ENCODE peak calls at places on chromosome 10, in ten cellular contexts. E, Y, V, M, J, N, G, H, D and Z are unnamed samples.

GRCh38 chr10:13890617-13891541 is 304.1 kb downstream of the PRPF18 start:
- DNase-seq in D (peak; percentile 52), E (peak; percentile 51), Y (no peak), N (no peak), H (no peak), J (peak; percentile 59), G (peak; percentile 61), M (peak; percentile 73), V (no peak), Z (peak; percentile 47)

GRCh38 chr10:26385443-26385842 is 52.7 kb upstream of the APBB1IP start:
- DNase-seq in E (no peak), D (no peak), H (no peak), N (no peak), J (no peak), V (no peak), M (no peak), Y (no peak), G (no peak), Z (no peak)

GRCh38 chr10:1190791-1191490 is 134.8 kb downstream of the WDR37 start:
- DNase-seq in H (no peak), D (no peak), E (no peak), G (no peak), V (no peak), M (peak; percentile 54), N (no peak), J (no peak), Y (no peak), Z (no peak)

GRCh38 chr10:102611514-102612095 is 32.7 kb upstream of the TRIM8 start:
- DNase-seq in D (peak; percentile 74), N (no peak), V (no peak), M (no peak), Y (no peak), H (no peak), G (peak; percentile 37), J (peak; percentile 74), E (peak; percentile 78), Z (no peak)

GRCh38 chr10:133370026-133370786 is 2.9 kb downstream of the ECHS1 start:
- DNase-seq in M (no peak), N (no peak), Y (no peak), J (no peak), D (no peak), G (no peak), E (no peak), H (no peak), V (no peak), Z (no peak)

GRCh38 chr10:112027881-112028280 is 155.7 kb downstream of the GPAM start:
- DNase-seq in E (no peak), H (no peak), V (no peak), M (no peak), J (no peak), G (no peak), D (no peak), Y (no peak), N (no peak), Z (no peak)

GRCh38 chr10:33066558-33067236 is 108.7 kb upstream of the ITGB1 start:
- DNase-seq in E (peak; percentile 42), M (no peak), D (peak; percentile 60), N (no peak), H (no peak), J (peak; percentile 79), V (no peak), Y (peak; percentile 65), G (no peak), Z (peak; percentile 84)

GRCh38 chr10:71349401-71349800 is 30.3 kb downstream of the SLC29A3 start:
- DNase-seq in H (no peak), M (no peak), G (peak; percentile 10), Y (no peak), J (peak; percentile 4), E (peak; percentile 33), V (no peak), D (no peak), N (no peak), Z (no peak)

GRCh38 chr10:70232155-70232858 is 922 bp downstream of the PPA1 start:
- DNase-seq in M (peak; percentile 79), D (peak; percentile 60), G (peak; percentile 45), J (peak; percentile 51), E (peak; percentile 48), V (no peak), N (peak; percentile 50), H (peak; percentile 37), Y (no peak), Z (peak; percentile 39)

DNA sequence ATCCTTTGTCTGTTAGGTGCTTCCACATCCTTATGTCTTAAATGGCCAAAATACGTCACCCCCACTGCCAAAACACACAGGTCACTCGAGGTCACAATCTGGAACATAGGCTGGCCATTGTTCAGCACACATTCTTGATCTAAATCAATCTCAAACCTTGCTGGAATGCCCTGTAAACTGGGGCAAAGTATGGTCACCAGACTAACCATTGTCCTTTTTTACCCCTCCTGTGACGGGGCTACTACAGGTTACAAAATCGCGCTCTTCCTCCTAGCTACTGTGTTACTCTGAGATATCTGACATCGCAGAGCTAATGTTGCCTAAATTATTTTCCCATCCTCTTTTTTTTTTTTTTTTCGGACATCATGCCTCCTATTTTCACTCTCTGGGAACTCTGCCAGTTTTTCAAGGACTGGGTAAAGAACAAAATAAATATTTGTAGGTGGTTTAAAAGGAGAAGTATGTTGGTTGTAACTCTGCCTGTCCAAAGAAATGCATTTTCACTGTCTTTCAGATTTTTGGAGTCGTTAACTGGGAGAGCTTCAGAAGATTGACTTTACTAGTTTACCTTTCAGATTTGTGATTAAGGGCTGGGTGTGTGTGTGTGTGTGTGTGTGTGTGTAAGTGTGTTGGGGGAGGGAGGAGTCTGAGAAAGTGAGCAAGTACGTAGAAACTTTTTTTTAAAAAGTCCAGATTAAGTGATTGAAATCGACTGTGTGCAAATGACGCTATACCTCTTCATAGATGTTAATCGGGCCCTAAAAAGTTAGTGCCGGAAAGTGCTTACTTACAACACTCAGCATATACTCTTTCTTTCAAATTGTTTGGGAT is 942 bp upstream of the KIAA1217 start:
- DNase-seq in V (no peak), Y (no peak), J (peak; percentile 81), E (peak; percentile 54), H (peak; percentile 27), N (no peak), D (no peak), G (peak; percentile 42), M (no peak), Z (no peak)
- H3K4me3 ChIP-seq in V (peak overlapping the region; percentile 51), Y (no peak overlapping the region), J (peak overlapping the region; percentile 57), E (no peak overlapping the region), H (peak overlapping the region; percentile 50), N (no peak overlapping the region), D (no peak overlapping the region), G (no peak overlapping the region), M (peak overlapping the region; percentile 56), Z (no peak overlapping the region)

GRCh38 chr10:75904499-75905283 is 473.3 kb downstream of the LRMDA start:
- DNase-seq in H (no peak), E (no peak), M (no peak), D (no peak), J (no peak), N (no peak), Y (no peak), G (no peak), V (no peak), Z (no peak)

GRCh38 chr10:75911426-75911825 is 480.0 kb downstream of the LRMDA start:
- DNase-seq in E (no peak), Y (no peak), G (no peak), D (no peak), V (no peak), H (no peak), J (no peak), M (no peak), N (no peak), Z (no peak)

GRCh38 chr10:75910032-75910431 is 478.6 kb downstream of the LRMDA start:
- DNase-seq in H (no peak), D (peak; percentile 24), E (peak; percentile 70), V (no peak), Y (no peak), J (peak; percentile 66), M (no peak), N (no peak), G (peak; percentile 50), Z (peak; percentile 47)
- TF ChIP-seq CTCF in H (no peak), D (peak; percentile 41), E (peak; percentile 67), V (no peak), Y (peak; percentile 48), J (peak; percentile 51), M (peak; percentile 55), N (peak; percentile 55), G (peak; percentile 51), Z (peak; percentile 70)

GRCh38 chr10:52221937-52222336 is 92.1 kb upstream of the DKK1 start:
- DNase-seq in D (no peak), G (no peak), E (no peak), Y (no peak), J (no peak), V (no peak), M (no peak), N (no peak), H (no peak), Z (no peak)
- H3K4me3 ChIP-seq in D (no peak overlapping the region), G (no peak overlapping the region), E (no peak overlapping the region), Y (no peak overlapping the region), J (no peak overlapping the region), V (no peak overlapping the region), M (no peak overlapping the region), N (no peak overlapping the region), H (no peak overlapping the region), Z (no peak overlapping the region)

GRCh38 chr10:96414303-96414702 is 55.5 kb upstream of the OPALIN start:
- DNase-seq in E (no peak), Y (no peak), G (no peak), V (peak; percentile 13), D (no peak), J (no peak), M (no peak), N (no peak), H (no peak), Z (no peak)
- TF ChIP-seq CTCF in E (no peak), Y (no peak), G (no peak), V (no peak), D (no peak), J (no peak), M (no peak), N (no peak), H (no peak), Z (no peak)

DNA sequence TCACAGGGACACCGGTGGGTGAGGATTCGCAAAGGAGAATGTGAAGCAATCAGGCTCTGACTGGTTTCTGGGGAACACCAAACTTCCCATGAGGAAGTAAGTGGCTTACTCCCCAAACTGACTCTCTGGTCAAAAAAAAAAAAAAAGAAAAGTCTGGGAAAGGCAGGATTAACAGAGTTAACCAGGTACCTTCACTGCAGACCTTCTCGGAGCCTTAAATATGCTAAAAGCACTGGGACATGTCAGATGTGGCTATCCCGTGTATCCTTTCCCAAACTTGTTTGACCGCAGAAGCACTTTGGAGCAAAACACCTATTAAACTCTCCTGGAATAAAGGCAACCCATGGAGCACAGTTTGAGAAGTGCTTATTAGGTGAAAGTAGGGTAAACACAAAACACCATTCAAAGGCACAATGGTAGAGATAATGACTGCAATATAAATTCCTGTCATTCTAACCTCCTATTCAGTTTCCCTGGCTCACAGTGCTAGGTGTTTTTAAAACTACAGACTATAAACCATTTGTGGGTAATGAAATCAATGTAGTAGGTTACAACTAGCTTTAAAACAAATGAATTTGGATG is 44.1 kb upstream of the MXI1 start:
- DNase-seq in V (no peak), M (no peak), H (no peak), J (no peak), Y (no peak), G (no peak), D (no peak), N (no peak), E (no peak), Z (no peak)
- H3K4me3 ChIP-seq in V (no peak overlapping the region), M (no peak overlapping the region), H (no peak overlapping the region), J (no peak overlapping the region), Y (no peak overlapping the region), G (no peak overlapping the region), D (no peak overlapping the region), N (no peak overlapping the region), E (no peak overlapping the region), Z (no peak overlapping the region)

GRCh38 chr10:100100651-100101525 is 19.2 kb upstream of the CPN1 start:
- DNase-seq in G (no peak), M (no peak), N (peak; percentile 22), E (peak; percentile 41), D (peak; percentile 42), V (no peak), H (no peak), J (peak; percentile 58), Y (no peak), Z (peak; percentile 7)
- TF ChIP-seq CTCF in G (peak; percentile 28), M (no peak), N (peak; percentile 71), E (peak; percentile 27), D (peak; percentile 33), V (no peak), H (no peak), J (no peak), Y (peak; percentile 8), Z (peak; percentile 32)